ENCODE peak calls at places on chromosome 16, in five cellular contexts. P, X, I, Z and Q are unnamed samples.

GRCh38 chr16:31711344-31711845 is 162.2 kb upstream of the ZNF267 start:
- DNase-seq in I (no peak), X (no peak), P (no peak), Z (no peak), Q (no peak)

GRCh38 chr16:12260647-12261262 is 284.2 kb downstream of the SNX29 start:
- DNase-seq in X (no peak), P (peak), I (no peak), Z (no peak), Q (no peak)

GRCh38 chr16:70160821-70161220 is 12.8 kb upstream of the CLEC18C start:
- DNase-seq in X (no peak), I (no peak), P (no peak), Z (no peak), Q (no peak)

GRCh38 chr16:75247249-75247648 is 4.2 kb downstream of the BCAR1 start:
- DNase-seq in I (no peak), X (no peak), P (no peak), Z (no peak), Q (no peak)

GRCh38 chr16:69186642-69187386 is at the start of gene SNTB2:
- DNase-seq in I (peak), P (peak), Z (peak), X (peak), Q (no peak)

GRCh38 chr16:53743149-53743566 is 39.2 kb downstream of the FTO start:
- DNase-seq in I (no peak), Z (peak), P (no peak), X (no peak), Q (no peak)

GRCh38 chr16:59601452-59601851 is 867.3 kb upstream of the GOT2 start:
- DNase-seq in I (no peak), P (no peak), Z (no peak), X (no peak), Q (no peak)

GRCh38 chr16:85564277-85565051 is 48.7 kb upstream of the GSE1 start:
- DNase-seq in Z (peak), P (no peak), X (no peak), I (no peak), Q (no peak)

GRCh38 chr16:53083123-53083522 is 28.3 kb downstream of the CHD9 start:
- DNase-seq in X (no peak), I (peak), Z (no peak), P (no peak), Q (no peak)

GRCh38 chr16:21167360-21167759 is 8.9 kb downstream of the LDAF1 start:
- DNase-seq in X (no peak), P (peak), Z (peak), I (peak), Q (no peak)

GRCh38 chr16:48194828-48195566 is 39.2 kb upstream of the ABCC12 start:
- DNase-seq in Z (peak), P (peak), I (peak), X (no peak), Q (no peak)

GRCh38 chr16:376817-377418 is 4.9 kb downstream of the PGAP6 start:
- DNase-seq in Z (no peak), X (no peak), P (no peak), I (no peak), Q (no peak)

GRCh38 chr16:51337662-51338061 is 186.6 kb upstream of the SALL1 start:
- DNase-seq in P (no peak), X (no peak), I (no peak), Z (no peak), Q (no peak)

GRCh38 chr16:11403534-11403795 is 58.2 kb downstream of the RMI2 start:
- DNase-seq in X (no peak), P (no peak), Z (no peak), I (no peak), Q (no peak)

GRCh38 chr16:71883193-71883848 is 661 bp downstream of the ZNF821 start:
- DNase-seq in Z (peak), X (peak), I (peak), P (no peak), Q (no peak)

DNA sequence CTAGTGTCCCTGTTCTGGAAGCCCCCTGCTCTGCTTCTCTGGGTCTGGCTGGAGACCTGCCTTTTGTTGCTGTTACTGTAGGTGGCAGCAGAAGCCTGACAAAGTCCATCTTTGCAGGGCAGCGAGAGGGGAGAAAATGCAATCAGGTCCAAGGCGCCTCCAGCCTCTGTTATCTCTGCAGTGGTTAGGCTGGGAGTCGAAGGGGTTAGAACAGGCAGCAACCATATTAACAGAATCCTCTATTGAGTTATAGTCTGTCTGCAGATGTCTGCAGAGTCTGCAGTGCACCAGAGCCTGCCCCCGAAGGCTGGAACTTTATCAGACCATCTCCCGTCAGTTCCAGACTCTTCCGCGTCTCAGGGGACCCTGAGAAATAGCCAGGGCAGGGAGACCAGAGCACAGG is 404.9 kb upstream of the EEF2KMT start:
- DNase-seq in I (no peak), X (peak), Z (no peak), P (no peak), Q (no peak)
- TF ChIP-seq CTCF in I (no peak), X (peak), Z (peak), P (no peak), Q (no peak)

GRCh38 chr16:2032285-2033056 is 5.8 kb downstream of the NHERF2 start:
- DNase-seq in Z (no peak), P (no peak), X (no peak), I (no peak), Q (no peak)
- TF ChIP-seq CTCF in Z (no peak), P (no peak), X (no peak), I (no peak), Q (no peak)

GRCh38 chr16:65916995-65917394 is 449.5 kb upstream of the CDH5 start:
- DNase-seq in I (no peak), Z (no peak), P (no peak), X (no peak), Q (no peak)
- TF ChIP-seq CTCF in I (no peak), Z (no peak), P (no peak), X (no peak), Q (no peak)

GRCh38 chr16:3123986-3124886 is 10.6 kb upstream of the ZNF213 start:
- DNase-seq in I (peak), Z (peak), X (peak), P (peak), Q (peak)
- TF ChIP-seq CTCF in I (no peak), Z (peak), X (peak), P (peak), Q (peak)

DNA sequence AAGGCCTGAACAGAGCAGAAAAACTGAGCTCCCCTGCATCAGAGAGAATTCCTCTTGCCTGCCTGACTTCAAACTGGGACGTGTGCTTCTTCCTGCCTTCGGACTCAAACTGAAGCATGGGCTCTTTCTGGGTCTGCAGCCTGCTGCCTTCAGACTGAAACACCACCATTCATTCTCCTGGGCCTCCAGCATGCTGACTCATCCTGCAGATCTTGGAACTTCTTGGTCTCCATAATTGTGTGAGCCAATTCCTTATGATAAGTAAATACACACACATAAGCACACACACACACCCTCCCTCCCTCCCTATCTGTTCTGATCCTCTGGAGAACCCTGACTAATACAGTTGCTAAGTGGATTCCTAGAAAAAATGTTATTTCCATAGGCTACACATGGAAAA is 874.3 kb upstream of the EEF2KMT start:
- DNase-seq in X (no peak), P (no peak), I (no peak), Z (no peak), Q (no peak)
- TF ChIP-seq CTCF in X (no peak), P (no peak), I (no peak), Z (no peak), Q (no peak)

GRCh38 chr16:57100445-57100844 is 8.1 kb downstream of the CPNE2 start:
- DNase-seq in P (no peak), Z (no peak), I (no peak), X (no peak), Q (no peak)
- TF ChIP-seq CTCF in P (no peak), Z (no peak), I (no peak), X (no peak), Q (no peak)

GRCh38 chr16:89380681-89381080 is 109.7 kb downstream of the ANKRD11 start:
- DNase-seq in X (no peak), I (no peak), P (no peak), Z (no peak), Q (no peak)

GRCh38 chr16:89381788-89382187 is 108.6 kb downstream of the ANKRD11 start:
- DNase-seq in P (no peak), Z (no peak), I (no peak), X (no peak), Q (no peak)

GRCh38 chr16:89376812-89377445 is 113.4 kb downstream of the ANKRD11 start:
- DNase-seq in X (no peak), I (no peak), P (no peak), Z (no peak), Q (no peak)

GRCh38 chr16:89377446-89377838 is 112.9 kb downstream of the ANKRD11 start:
- DNase-seq in I (no peak), Z (no peak), X (no peak), P (no peak), Q (no peak)

DNA sequence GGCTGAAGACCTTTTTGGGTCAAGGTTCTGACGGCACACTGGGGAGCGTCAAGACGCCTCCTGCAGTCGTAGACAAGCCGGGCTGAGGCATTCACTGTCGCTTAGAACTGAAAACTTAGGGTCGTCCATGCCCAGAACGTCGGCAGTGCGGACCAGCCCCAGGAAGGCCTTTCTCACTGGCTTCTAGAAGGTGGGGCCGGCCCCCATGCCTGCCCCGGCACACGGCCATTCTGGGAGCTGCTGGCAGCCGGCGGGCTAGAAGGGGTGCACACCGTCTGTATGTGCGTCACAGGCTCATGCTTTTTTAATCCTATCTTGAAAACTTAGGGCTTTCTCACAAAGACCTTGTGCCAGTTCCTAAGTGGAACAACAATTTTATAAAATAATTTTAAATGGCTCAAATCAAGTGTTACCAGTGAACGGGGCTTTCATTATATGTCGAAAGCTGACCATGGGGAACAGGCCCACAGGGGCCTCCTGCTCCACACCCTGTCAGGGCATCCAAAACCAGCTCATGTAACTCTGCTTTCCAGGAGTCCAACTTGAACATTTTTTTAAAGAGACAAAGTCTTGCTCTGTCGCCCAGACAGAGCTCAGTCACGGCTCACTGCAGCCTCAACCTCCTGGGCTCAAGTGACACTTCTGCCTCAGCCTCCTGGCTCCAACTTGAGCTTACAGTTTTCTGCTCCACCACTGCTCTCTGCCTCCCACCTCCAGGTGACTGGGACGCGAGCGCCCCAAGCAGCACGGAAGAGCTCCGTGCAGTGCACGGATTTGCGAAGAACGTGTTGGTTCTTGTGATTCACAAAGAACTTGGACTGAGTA is 111.2 kb downstream of the ANKRD11 start:
- DNase-seq in I (peak), X (no peak), Z (no peak), P (no peak), Q (no peak)
- TF ChIP-seq CTCF in I (peak), X (no peak), Z (no peak), P (no peak), Q (no peak)

GRCh38 chr16:86809458-86809955 is 231.2 kb downstream of the FOXL1 start:
- DNase-seq in P (peak), Z (peak), X (no peak), I (peak), Q (peak)
- TF ChIP-seq CTCF in P (peak), Z (peak), X (no peak), I (no peak), Q (no peak)